ENCODE peak calls at places on chromosomes 7 and 10, in seven cellular contexts. F is Peyer's patch; K is stimulated activated CD8-positive, alpha-beta memory T cell treated with anti-CD3 and anti-CD28 coated beads, Interleukin-4, amount 100 ng/mL, for 1 hour; G is NT2/D1; Z is stimulated activated CD4-positive, alpha-beta T cell treated with anti-CD3 and anti-CD28 coated beads, Interleukin-1b, Interleukin-23, amount 100 ng/mL, for 1 hour; T is LoVo; D is NCI-H446 treated with DMSO at 0.1 percent for 48 hours. B is an unnamed sample.

GRCh38 chr7:85510287-85510686 is 323.4 kb upstream of the SEMA3D start:
- DNase-seq in G (no peak), Z (no peak), D (no peak), F (no peak), T (no peak), K (no peak), B (no peak)

GRCh38 chr7:41869091-41869490 is 166.2 kb upstream of the INHBA start:
- DNase-seq in D (no peak), T (no peak), F (no peak), G (no peak), K (no peak), Z (no peak), B (no peak)

GRCh38 chr10:100829103-100829870 is 83.5 kb upstream of the SLF2 start:
- DNase-seq in T (no peak), G (no peak), Z (no peak), F (no peak), D (no peak), K (no peak), B (peak)

GRCh38 chr7:37405603-37406122 is 43.0 kb downstream of the ELMO1 start:
- DNase-seq in F (no peak), K (no peak), G (no peak), D (no peak), T (no peak), Z (no peak), B (no peak)

GRCh38 chr7:26439502-26440252 is 148.0 kb downstream of the SNX10 start:
- DNase-seq in D (peak), T (no peak), Z (no peak), G (no peak), F (no peak), K (no peak), B (no peak)

GRCh38 chr7:6536262-6536770 is 14.9 kb downstream of the GRID2IP start:
- DNase-seq in Z (no peak), G (no peak), F (no peak), T (no peak), D (peak), K (no peak), B (no peak)

GRCh38 chr10:44619521-44619920 is 234.6 kb upstream of the CXCL12 start:
- DNase-seq in D (no peak), K (no peak), F (no peak), Z (no peak), G (no peak), T (no peak), B (no peak)

GRCh38 chr10:68800196-68800595 is 27.1 kb upstream of the STOX1 start:
- DNase-seq in D (no peak), Z (no peak), T (no peak), G (no peak), K (no peak), F (no peak), B (no peak)

GRCh38 chr10:132663666-132664365 is 122.1 kb downstream of the NKX6-2 start:
- DNase-seq in D (no peak), K (no peak), F (peak), T (no peak), G (no peak), Z (no peak), B (no peak)

GRCh38 chr7:100946766-100947365 is 2.5 kb upstream of the MUC3A start:
- DNase-seq in Z (no peak), G (no peak), F (no peak), K (no peak), T (no peak), D (no peak), B (no peak)

GRCh38 chr7:47326808-47327207 is 255.1 kb downstream of the TNS3 start:
- DNase-seq in D (no peak), Z (no peak), F (peak), T (no peak), G (no peak), K (no peak), B (no peak)

GRCh38 chr7:29607259-29607658 is 43.6 kb downstream of the PRR15 start:
- DNase-seq in D (no peak), Z (no peak), F (no peak), T (no peak), K (no peak), G (no peak), B (no peak)

GRCh38 chr10:71697938-71698709 is 21.5 kb downstream of the C10orf105 start:
- DNase-seq in G (no peak), F (no peak), Z (no peak), T (no peak), D (no peak), K (peak), B (no peak)

GRCh38 chr7:3332308-3332707 is 31.3 kb downstream of the SDK1 start:
- DNase-seq in K (no peak), G (no peak), Z (no peak), F (no peak), D (no peak), T (no peak), B (no peak)

GRCh38 chr10:123392182-123392930 is 238.2 kb downstream of the BUB3 start:
- DNase-seq in Z (no peak), K (no peak), D (no peak), F (no peak), T (no peak), G (no peak), B (no peak)

GRCh38 chr7:141220263-141220662 is 146.4 kb downstream of the TMEM178B start:
- DNase-seq in G (no peak), F (no peak), Z (no peak), K (no peak), D (no peak), T (no peak), B (peak)